ENCODE peak calls at places on chromosomes 6 and 20, in eight cellular contexts. One of them, this sample, is unnamed.

GRCh38 chr20:63508072-63508768 is 9.3 kb upstream of the EEF1A2 start:
- DNase-seq in NCI-H1092 treated with DMSO at 0.1 percent for 48 hours: no peak
- DNase-seq in stimulated activated naive CD8-positive, alpha-beta T cell treated with anti-CD3 and anti-CD28 coated beads, Interleukin-15, amount 100 ng/mL, for 72 hours: no peak
- DNase-seq in Peyer's patch: no peak
- DNase-seq in activated naive CD4-positive, alpha-beta T cell treated with anti-CD3 and anti-CD28 coated beads, Interleukin-2, amount 10 ng/mL, durations not matched to agents 7 days and 5 days: no peak
- DNase-seq in GM19239: no peak
- DNase-seq in immature natural killer cell: no peak
- DNase-seq in CD8-positive, alpha-beta T cell: no peak
- DNase-seq in this sample: no peak

GRCh38 chr20:17625246-17626051 is 55.6 kb downstream of the DSTN start:
- DNase-seq in CD8-positive, alpha-beta T cell: no peak
- DNase-seq in Peyer's patch: no peak
- DNase-seq in immature natural killer cell: no peak
- DNase-seq in stimulated activated naive CD8-positive, alpha-beta T cell treated with anti-CD3 and anti-CD28 coated beads, Interleukin-15, amount 100 ng/mL, for 72 hours: no peak
- DNase-seq in activated naive CD4-positive, alpha-beta T cell treated with anti-CD3 and anti-CD28 coated beads, Interleukin-2, amount 10 ng/mL, durations not matched to agents 7 days and 5 days: no peak
- DNase-seq in NCI-H1092 treated with DMSO at 0.1 percent for 48 hours: no peak
- DNase-seq in GM19239: no peak
- DNase-seq in this sample: peak

GRCh38 chr20:46568570-46569129 is 18.2 kb upstream of the OCSTAMP start:
- DNase-seq in CD8-positive, alpha-beta T cell: no peak
- DNase-seq in Peyer's patch: peak
- DNase-seq in NCI-H1092 treated with DMSO at 0.1 percent for 48 hours: peak
- DNase-seq in immature natural killer cell: no peak
- DNase-seq in stimulated activated naive CD8-positive, alpha-beta T cell treated with anti-CD3 and anti-CD28 coated beads, Interleukin-15, amount 100 ng/mL, for 72 hours: no peak
- DNase-seq in GM19239: no peak
- DNase-seq in activated naive CD4-positive, alpha-beta T cell treated with anti-CD3 and anti-CD28 coated beads, Interleukin-2, amount 10 ng/mL, durations not matched to agents 7 days and 5 days: no peak
- DNase-seq in this sample: no peak

GRCh38 chr20:52577696-52578095 is 386.1 kb upstream of the ZFP64 start:
- DNase-seq in stimulated activated naive CD8-positive, alpha-beta T cell treated with anti-CD3 and anti-CD28 coated beads, Interleukin-15, amount 100 ng/mL, for 72 hours: no peak
- DNase-seq in GM19239: no peak
- DNase-seq in CD8-positive, alpha-beta T cell: no peak
- DNase-seq in NCI-H1092 treated with DMSO at 0.1 percent for 48 hours: no peak
- DNase-seq in activated naive CD4-positive, alpha-beta T cell treated with anti-CD3 and anti-CD28 coated beads, Interleukin-2, amount 10 ng/mL, durations not matched to agents 7 days and 5 days: no peak
- DNase-seq in immature natural killer cell: no peak
- DNase-seq in Peyer's patch: no peak
- DNase-seq in this sample: no peak

GRCh38 chr6:170345662-170346061 is 39.1 kb downstream of the FAM120B start:
- DNase-seq in GM19239: no peak
- DNase-seq in stimulated activated naive CD8-positive, alpha-beta T cell treated with anti-CD3 and anti-CD28 coated beads, Interleukin-15, amount 100 ng/mL, for 72 hours: no peak
- DNase-seq in NCI-H1092 treated with DMSO at 0.1 percent for 48 hours: no peak
- DNase-seq in Peyer's patch: no peak
- DNase-seq in CD8-positive, alpha-beta T cell: no peak
- DNase-seq in activated naive CD4-positive, alpha-beta T cell treated with anti-CD3 and anti-CD28 coated beads, Interleukin-2, amount 10 ng/mL, durations not matched to agents 7 days and 5 days: peak
- DNase-seq in immature natural killer cell: no peak
- DNase-seq in this sample: no peak

GRCh38 chr6:165850434-165851019 is 187.5 kb upstream of the PDE10A start:
- DNase-seq in stimulated activated naive CD8-positive, alpha-beta T cell treated with anti-CD3 and anti-CD28 coated beads, Interleukin-15, amount 100 ng/mL, for 72 hours: peak
- DNase-seq in CD8-positive, alpha-beta T cell: peak
- DNase-seq in NCI-H1092 treated with DMSO at 0.1 percent for 48 hours: peak
- DNase-seq in immature natural killer cell: peak
- DNase-seq in Peyer's patch: peak
- DNase-seq in activated naive CD4-positive, alpha-beta T cell treated with anti-CD3 and anti-CD28 coated beads, Interleukin-2, amount 10 ng/mL, durations not matched to agents 7 days and 5 days: peak
- DNase-seq in GM19239: peak
- DNase-seq in this sample: peak

GRCh38 chr6:75334266-75335040 is 49.9 kb upstream of the TMEM30A start:
- DNase-seq in activated naive CD4-positive, alpha-beta T cell treated with anti-CD3 and anti-CD28 coated beads, Interleukin-2, amount 10 ng/mL, durations not matched to agents 7 days and 5 days: no peak
- DNase-seq in Peyer's patch: no peak
- DNase-seq in GM19239: no peak
- DNase-seq in NCI-H1092 treated with DMSO at 0.1 percent for 48 hours: no peak
- DNase-seq in immature natural killer cell: no peak
- DNase-seq in stimulated activated naive CD8-positive, alpha-beta T cell treated with anti-CD3 and anti-CD28 coated beads, Interleukin-15, amount 100 ng/mL, for 72 hours: no peak
- DNase-seq in CD8-positive, alpha-beta T cell: no peak
- DNase-seq in this sample: no peak

GRCh38 chr6:62042444-62042843 is 243.6 kb downstream of the KHDRBS2 start:
- DNase-seq in stimulated activated naive CD8-positive, alpha-beta T cell treated with anti-CD3 and anti-CD28 coated beads, Interleukin-15, amount 100 ng/mL, for 72 hours: no peak
- DNase-seq in NCI-H1092 treated with DMSO at 0.1 percent for 48 hours: no peak
- DNase-seq in activated naive CD4-positive, alpha-beta T cell treated with anti-CD3 and anti-CD28 coated beads, Interleukin-2, amount 10 ng/mL, durations not matched to agents 7 days and 5 days: no peak
- DNase-seq in GM19239: no peak
- DNase-seq in CD8-positive, alpha-beta T cell: no peak
- DNase-seq in Peyer's patch: no peak
- DNase-seq in immature natural killer cell: no peak
- DNase-seq in this sample: no peak

GRCh38 chr6:13681305-13682061 is 30.2 kb downstream of the RANBP9 start:
- DNase-seq in NCI-H1092 treated with DMSO at 0.1 percent for 48 hours: no peak
- DNase-seq in CD8-positive, alpha-beta T cell: no peak
- DNase-seq in GM19239: no peak
- DNase-seq in immature natural killer cell: peak
- DNase-seq in Peyer's patch: no peak
- DNase-seq in stimulated activated naive CD8-positive, alpha-beta T cell treated with anti-CD3 and anti-CD28 coated beads, Interleukin-15, amount 100 ng/mL, for 72 hours: no peak
- DNase-seq in activated naive CD4-positive, alpha-beta T cell treated with anti-CD3 and anti-CD28 coated beads, Interleukin-2, amount 10 ng/mL, durations not matched to agents 7 days and 5 days: peak
- DNase-seq in this sample: no peak

GRCh38 chr6:41059569-41059968 is 6.6 kb downstream of the APOBEC2 start:
- DNase-seq in GM19239: no peak
- DNase-seq in NCI-H1092 treated with DMSO at 0.1 percent for 48 hours: no peak
- DNase-seq in immature natural killer cell: no peak
- DNase-seq in stimulated activated naive CD8-positive, alpha-beta T cell treated with anti-CD3 and anti-CD28 coated beads, Interleukin-15, amount 100 ng/mL, for 72 hours: no peak
- DNase-seq in Peyer's patch: no peak
- DNase-seq in CD8-positive, alpha-beta T cell: no peak
- DNase-seq in activated naive CD4-positive, alpha-beta T cell treated with anti-CD3 and anti-CD28 coated beads, Interleukin-2, amount 10 ng/mL, durations not matched to agents 7 days and 5 days: no peak
- DNase-seq in this sample: no peak

This sample was measured in activated effector memory CD4-positive, alpha-beta T cell treated with anti-CD3 and anti-CD28 coated beads, Interleukin-2, amount 50 U/mL, for 16 hours.